ENCODE peak calls at places on chromosomes 3 and 15, in nine cellular contexts. One of them, this sample, is unnamed.

GRCh38 chr3:128242818-128243601 is 89.7 kb downstream of the EEFSEC start:
- DNase-seq in COR-L47: no peak
- DNase-seq in NCI-H1092 treated with DMSO at 0.1 percent for 48 hours: no peak
- DNase-seq in stimulated activated CD4-positive, alpha-beta T cell treated with anti-CD3 and anti-CD28 coated beads, Interleukin-2, amount 100 ng/mL, for 48 hours: no peak
- DNase-seq in cardiac muscle cell: no peak
- DNase-seq in hepatic stellate cell: peak
- DNase-seq in cardiac fibroblast: no peak
- DNase-seq in left ventricle myocardium inferior: no peak
- DNase-seq in central memory CD8-positive, alpha-beta T cell: no peak
- DNase-seq in this sample: no peak

GRCh38 chr15:91224750-91225380 is 124.8 kb downstream of the SV2B start:
- DNase-seq in COR-L47: peak
- DNase-seq in NCI-H1092 treated with DMSO at 0.1 percent for 48 hours: peak
- DNase-seq in stimulated activated CD4-positive, alpha-beta T cell treated with anti-CD3 and anti-CD28 coated beads, Interleukin-2, amount 100 ng/mL, for 48 hours: peak
- DNase-seq in cardiac muscle cell: peak
- DNase-seq in hepatic stellate cell: peak
- DNase-seq in cardiac fibroblast: peak
- DNase-seq in left ventricle myocardium inferior: no peak
- DNase-seq in central memory CD8-positive, alpha-beta T cell: no peak
- DNase-seq in this sample: no peak

GRCh38 chr3:123319760-123320159 is 118.0 kb downstream of the SEC22A start:
- DNase-seq in COR-L47: no peak
- DNase-seq in NCI-H1092 treated with DMSO at 0.1 percent for 48 hours: no peak
- DNase-seq in stimulated activated CD4-positive, alpha-beta T cell treated with anti-CD3 and anti-CD28 coated beads, Interleukin-2, amount 100 ng/mL, for 48 hours: no peak
- DNase-seq in cardiac muscle cell: peak
- DNase-seq in hepatic stellate cell: no peak
- DNase-seq in cardiac fibroblast: no peak
- DNase-seq in left ventricle myocardium inferior: no peak
- DNase-seq in central memory CD8-positive, alpha-beta T cell: no peak
- DNase-seq in this sample: no peak

GRCh38 chr15:61654918-61655317 is 405.3 kb downstream of the VPS13C start:
- DNase-seq in COR-L47: no peak
- DNase-seq in NCI-H1092 treated with DMSO at 0.1 percent for 48 hours: no peak
- DNase-seq in stimulated activated CD4-positive, alpha-beta T cell treated with anti-CD3 and anti-CD28 coated beads, Interleukin-2, amount 100 ng/mL, for 48 hours: no peak
- DNase-seq in cardiac muscle cell: no peak
- DNase-seq in hepatic stellate cell: no peak
- DNase-seq in cardiac fibroblast: no peak
- DNase-seq in left ventricle myocardium inferior: peak
- DNase-seq in central memory CD8-positive, alpha-beta T cell: no peak
- DNase-seq in this sample: peak

GRCh38 chr3:30266536-30266935 is 339.9 kb upstream of the TGFBR2 start:
- DNase-seq in COR-L47: no peak
- DNase-seq in NCI-H1092 treated with DMSO at 0.1 percent for 48 hours: no peak
- DNase-seq in stimulated activated CD4-positive, alpha-beta T cell treated with anti-CD3 and anti-CD28 coated beads, Interleukin-2, amount 100 ng/mL, for 48 hours: no peak
- DNase-seq in cardiac muscle cell: no peak
- DNase-seq in hepatic stellate cell: no peak
- DNase-seq in cardiac fibroblast: peak
- DNase-seq in left ventricle myocardium inferior: no peak
- DNase-seq in central memory CD8-positive, alpha-beta T cell: no peak
- DNase-seq in this sample: no peak

GRCh38 chr3:135449046-135449445 is 516.5 kb upstream of the PPP2R3A start:
- DNase-seq in COR-L47: no peak
- DNase-seq in NCI-H1092 treated with DMSO at 0.1 percent for 48 hours: no peak
- DNase-seq in stimulated activated CD4-positive, alpha-beta T cell treated with anti-CD3 and anti-CD28 coated beads, Interleukin-2, amount 100 ng/mL, for 48 hours: no peak
- DNase-seq in cardiac muscle cell: no peak
- DNase-seq in hepatic stellate cell: no peak
- DNase-seq in cardiac fibroblast: no peak
- DNase-seq in left ventricle myocardium inferior: no peak
- DNase-seq in central memory CD8-positive, alpha-beta T cell: no peak
- DNase-seq in this sample: no peak

GRCh38 chr3:106825962-106826605 is 551.2 kb upstream of the CCDC54 start:
- DNase-seq in COR-L47: no peak
- DNase-seq in NCI-H1092 treated with DMSO at 0.1 percent for 48 hours: no peak
- DNase-seq in stimulated activated CD4-positive, alpha-beta T cell treated with anti-CD3 and anti-CD28 coated beads, Interleukin-2, amount 100 ng/mL, for 48 hours: no peak
- DNase-seq in cardiac muscle cell: no peak
- DNase-seq in hepatic stellate cell: no peak
- DNase-seq in cardiac fibroblast: peak
- DNase-seq in left ventricle myocardium inferior: no peak
- DNase-seq in central memory CD8-positive, alpha-beta T cell: no peak
- DNase-seq in this sample: no peak

GRCh38 chr15:61226313-61227250 is 2.5 kb downstream of the RORA start:
- DNase-seq in COR-L47: no peak
- DNase-seq in NCI-H1092 treated with DMSO at 0.1 percent for 48 hours: peak
- DNase-seq in stimulated activated CD4-positive, alpha-beta T cell treated with anti-CD3 and anti-CD28 coated beads, Interleukin-2, amount 100 ng/mL, for 48 hours: no peak
- DNase-seq in cardiac muscle cell: no peak
- DNase-seq in hepatic stellate cell: no peak
- DNase-seq in cardiac fibroblast: no peak
- DNase-seq in left ventricle myocardium inferior: no peak
- DNase-seq in central memory CD8-positive, alpha-beta T cell: no peak
- DNase-seq in this sample: no peak

GRCh38 chr3:187979543-187979942 is 174.4 kb upstream of the LPP start:
- DNase-seq in COR-L47: no peak
- DNase-seq in NCI-H1092 treated with DMSO at 0.1 percent for 48 hours: no peak
- DNase-seq in stimulated activated CD4-positive, alpha-beta T cell treated with anti-CD3 and anti-CD28 coated beads, Interleukin-2, amount 100 ng/mL, for 48 hours: no peak
- DNase-seq in cardiac muscle cell: no peak
- DNase-seq in hepatic stellate cell: no peak
- DNase-seq in cardiac fibroblast: no peak
- DNase-seq in left ventricle myocardium inferior: no peak
- DNase-seq in central memory CD8-positive, alpha-beta T cell: no peak
- DNase-seq in this sample: no peak

GRCh38 chr3:183984337-183984736 is 33.3 kb downstream of the ABCC5 start:
- DNase-seq in COR-L47: no peak
- DNase-seq in NCI-H1092 treated with DMSO at 0.1 percent for 48 hours: no peak
- DNase-seq in stimulated activated CD4-positive, alpha-beta T cell treated with anti-CD3 and anti-CD28 coated beads, Interleukin-2, amount 100 ng/mL, for 48 hours: no peak
- DNase-seq in cardiac muscle cell: no peak
- DNase-seq in hepatic stellate cell: no peak
- DNase-seq in cardiac fibroblast: no peak
- DNase-seq in left ventricle myocardium inferior: no peak
- DNase-seq in central memory CD8-positive, alpha-beta T cell: no peak
- DNase-seq in this sample: no peak

GRCh38 chr3:119034256-119035013 is at the start of gene IGSF11:
- DNase-seq in COR-L47: peak
- DNase-seq in NCI-H1092 treated with DMSO at 0.1 percent for 48 hours: peak
- DNase-seq in stimulated activated CD4-positive, alpha-beta T cell treated with anti-CD3 and anti-CD28 coated beads, Interleukin-2, amount 100 ng/mL, for 48 hours: peak
- DNase-seq in cardiac muscle cell: peak
- DNase-seq in hepatic stellate cell: peak
- DNase-seq in cardiac fibroblast: peak
- DNase-seq in left ventricle myocardium inferior: peak
- DNase-seq in central memory CD8-positive, alpha-beta T cell: peak
- DNase-seq in this sample: peak

GRCh38 chr3:112136959-112137693 is 4.1 kb upstream of the GCSAM start:
- DNase-seq in COR-L47: peak
- DNase-seq in NCI-H1092 treated with DMSO at 0.1 percent for 48 hours: peak
- DNase-seq in stimulated activated CD4-positive, alpha-beta T cell treated with anti-CD3 and anti-CD28 coated beads, Interleukin-2, amount 100 ng/mL, for 48 hours: peak
- DNase-seq in cardiac muscle cell: peak
- DNase-seq in hepatic stellate cell: no peak
- DNase-seq in cardiac fibroblast: peak
- DNase-seq in left ventricle myocardium inferior: no peak
- DNase-seq in central memory CD8-positive, alpha-beta T cell: no peak
- DNase-seq in this sample: no peak

GRCh38 chr3:89932882-89933281 is 825.5 kb downstream of the EPHA3 start:
- DNase-seq in COR-L47: no peak
- DNase-seq in NCI-H1092 treated with DMSO at 0.1 percent for 48 hours: no peak
- DNase-seq in stimulated activated CD4-positive, alpha-beta T cell treated with anti-CD3 and anti-CD28 coated beads, Interleukin-2, amount 100 ng/mL, for 48 hours: no peak
- DNase-seq in cardiac muscle cell: no peak
- DNase-seq in hepatic stellate cell: no peak
- DNase-seq in cardiac fibroblast: no peak
- DNase-seq in left ventricle myocardium inferior: no peak
- DNase-seq in central memory CD8-positive, alpha-beta T cell: no peak
- DNase-seq in this sample: no peak

GRCh38 chr15:41022487-41023090 is 69.3 kb downstream of the CHAC1 start:
- DNase-seq in COR-L47: peak
- DNase-seq in NCI-H1092 treated with DMSO at 0.1 percent for 48 hours: peak
- DNase-seq in stimulated activated CD4-positive, alpha-beta T cell treated with anti-CD3 and anti-CD28 coated beads, Interleukin-2, amount 100 ng/mL, for 48 hours: peak
- DNase-seq in cardiac muscle cell: peak
- DNase-seq in hepatic stellate cell: peak
- DNase-seq in cardiac fibroblast: peak
- DNase-seq in left ventricle myocardium inferior: no peak
- DNase-seq in central memory CD8-positive, alpha-beta T cell: peak
- DNase-seq in this sample: no peak

GRCh38 chr15:87492321-87492720 is 764.2 kb downstream of the NTRK3 start:
- DNase-seq in COR-L47: no peak
- DNase-seq in NCI-H1092 treated with DMSO at 0.1 percent for 48 hours: no peak
- DNase-seq in stimulated activated CD4-positive, alpha-beta T cell treated with anti-CD3 and anti-CD28 coated beads, Interleukin-2, amount 100 ng/mL, for 48 hours: no peak
- DNase-seq in cardiac muscle cell: no peak
- DNase-seq in hepatic stellate cell: no peak
- DNase-seq in cardiac fibroblast: no peak
- DNase-seq in left ventricle myocardium inferior: no peak
- DNase-seq in central memory CD8-positive, alpha-beta T cell: no peak
- DNase-seq in this sample: no peak

GRCh38 chr15:59999558-60000112 is 4.5 kb upstream of the FOXB1 start:
- DNase-seq in COR-L47: no peak
- DNase-seq in NCI-H1092 treated with DMSO at 0.1 percent for 48 hours: no peak
- DNase-seq in stimulated activated CD4-positive, alpha-beta T cell treated with anti-CD3 and anti-CD28 coated beads, Interleukin-2, amount 100 ng/mL, for 48 hours: no peak
- DNase-seq in cardiac muscle cell: no peak
- DNase-seq in hepatic stellate cell: no peak
- DNase-seq in cardiac fibroblast: no peak
- DNase-seq in left ventricle myocardium inferior: no peak
- DNase-seq in central memory CD8-positive, alpha-beta T cell: no peak
- DNase-seq in this sample: no peak